ENCODE peak calls at places on chromosomes 5 and 9, in four cellular contexts. O, N, L and R are unnamed samples. For H3K27me3, the result is how much of the 10 kb centered on the place peaks cover.

GRCh38 chr5:139383275-139383992 is at the start of gene SLC23A1:
- DNase-seq in O (no peak), N (peak), L (peak), R (peak)

GRCh38 chr5:159965031-159965837 is 43.7 kb upstream of the TTC1 start:
- DNase-seq in O (peak), N (peak), L (peak), R (peak)

GRCh38 chr9:86945868-86946711 is 1.2 kb downstream of the GAS1 start:
- DNase-seq in O (peak), N (peak), L (peak), R (peak)

GRCh38 chr9:63817622-63818518 is 1467.1 kb downstream of the FOXD4L5 start:
- DNase-seq in O (peak), N (peak), L (peak), R (peak)

GRCh38 chr5:149576021-149576420 is 5.3 kb upstream of the ARHGEF37 start:
- DNase-seq in O (no peak), N (no peak), L (no peak), R (no peak)

GRCh38 chr9:27408523-27408922 is 111.6 kb upstream of the EQTN start:
- DNase-seq in O (no peak), N (no peak), L (no peak), R (no peak)

GRCh38 chr5:36374275-36374862 is 72.7 kb upstream of the RANBP3L start:
- DNase-seq in O (no peak), N (no peak), L (no peak), R (no peak)

GRCh38 chr9:134215709-134216448 is 51.5 kb upstream of the RNU6ATAC start:
- DNase-seq in O (no peak), N (no peak), L (peak), R (no peak)

GRCh38 chr5:55519001-55519400 is 15.8 kb downstream of the PLPP1 start:
- DNase-seq in O (no peak), N (no peak), L (no peak), R (peak)

GRCh38 chr5:133861161-133861737 is 107.2 kb downstream of the C5orf15 start:
- DNase-seq in O (no peak), N (no peak), L (peak), R (no peak)

DNA sequence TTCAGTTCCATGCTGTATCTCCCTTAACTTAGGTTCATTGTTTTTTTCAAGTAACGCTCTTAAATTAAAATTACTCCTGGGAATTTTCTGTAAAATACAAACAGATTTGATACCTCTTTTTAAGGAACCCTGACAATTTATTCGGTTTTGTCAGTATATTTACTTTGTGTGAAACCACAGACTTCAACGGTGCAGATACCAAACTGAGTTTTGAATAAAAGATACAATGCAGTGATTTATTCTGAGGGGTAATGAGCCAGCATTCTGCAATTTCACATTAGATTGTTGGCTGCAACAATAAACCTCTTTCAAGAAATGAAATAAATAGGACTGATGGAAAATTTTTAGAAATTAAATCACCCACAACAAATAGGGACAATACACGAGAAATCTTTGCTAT is 308.6 kb upstream of the EDIL3 start:
- DNase-seq in O (no peak), N (no peak), L (no peak), R (no peak)
- H3K27me3 ChIP-seq in O (under half), N (under half), L (under half), R (under half)

GRCh38 chr5:156587012-156587411 is 260.0 kb downstream of the SGCD start:
- DNase-seq in O (no peak), N (no peak), L (no peak), R (no peak)
- H3K27me3 ChIP-seq in O (under half), N (under half), L (under half), R (under half)

GRCh38 chr5:130267926-130268325 is 363.7 kb downstream of the CHSY3 start:
- DNase-seq in O (no peak), N (no peak), L (no peak), R (no peak)
- H3K27me3 ChIP-seq in O (under half), N (under half), L (under half), R (under half)

DNA sequence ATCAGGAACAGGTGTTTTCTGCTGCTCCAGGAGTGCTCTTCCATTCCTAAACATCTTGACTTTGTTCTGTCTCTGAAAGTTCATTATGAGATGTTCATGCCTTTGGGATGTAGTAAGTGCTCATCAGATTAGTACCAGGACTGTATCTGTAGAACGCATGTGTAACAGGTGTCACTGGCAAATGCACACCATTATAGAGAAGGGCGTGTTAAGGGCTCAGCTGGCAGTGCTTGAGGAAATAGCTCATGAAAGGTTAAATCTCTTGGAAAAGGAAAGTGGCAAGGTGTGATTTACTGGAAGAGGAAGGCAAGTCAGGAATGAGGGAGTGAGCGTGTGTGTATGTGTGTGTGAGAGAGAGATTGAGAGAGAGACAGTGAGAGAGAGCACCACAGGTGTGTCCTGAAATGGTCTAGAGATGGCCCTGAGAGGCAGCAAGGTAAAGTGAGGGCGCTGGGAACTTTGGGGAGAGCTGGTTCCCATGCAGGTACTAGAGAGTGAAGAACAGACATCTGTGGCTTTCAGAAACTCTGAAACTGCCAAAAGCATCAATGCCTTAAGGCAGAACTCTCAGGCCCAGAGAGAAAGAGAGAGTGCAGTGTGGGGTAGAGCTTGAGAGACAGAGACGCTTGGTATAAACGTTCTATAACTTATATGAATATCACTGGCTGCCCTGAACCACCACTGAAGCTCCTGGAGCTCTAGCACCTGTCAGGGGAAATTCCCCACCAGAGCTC is 13.7 kb upstream of the CXCL14 start:
- DNase-seq in O (no peak), N (no peak), L (no peak), R (peak)
- H3K27me3 ChIP-seq in O (half or more), N (under half), L (under half), R (under half)